ENCODE peak calls at places on chromosome 1, in five cellular contexts. N is stimulated activated CD8-positive, alpha-beta memory T cell treated with anti-CD3 and anti-CD28 coated beads, Interleukin-4, amount 100 ng/mL, for 24 hours; B is psoas muscle; J is Kasumi-1; G is RPMI7951. Z is an unnamed sample.

GRCh38 chr1:104953555-104953954 is 1203.9 kb downstream of the AMY1C start:
- DNase-seq in B (no peak), N (no peak), J (no peak), G (no peak), Z (no peak)

GRCh38 chr1:95584315-95584714 is 350.3 kb downstream of the RWDD3 start:
- DNase-seq in G (no peak), J (no peak), B (no peak), N (no peak), Z (no peak)

GRCh38 chr1:31576201-31576669 is at the start of gene TINAGL1:
- DNase-seq in B (no peak), N (no peak), J (no peak), G (peak), Z (no peak)

GRCh38 chr1:225441314-225442119 is 13.7 kb upstream of the LBR start:
- DNase-seq in B (no peak), G (no peak), N (no peak), J (peak), Z (no peak)

GRCh38 chr1:2644591-2645101 is 11.8 kb upstream of the MMEL1 start:
- DNase-seq in G (no peak), N (no peak), J (no peak), B (peak), Z (no peak)

GRCh38 chr1:226717256-226717909 is 21.7 kb downstream of the ITPKB start:
- DNase-seq in B (no peak), G (peak), N (no peak), J (peak), Z (no peak)

GRCh38 chr1:47469405-47469759 is 31.5 kb downstream of the FOXD2 start:
- DNase-seq in J (no peak), N (no peak), G (no peak), B (no peak), Z (no peak)

GRCh38 chr1:95467036-95467435 is 233.0 kb downstream of the RWDD3 start:
- DNase-seq in N (no peak), J (peak), G (no peak), B (no peak), Z (no peak)

GRCh38 chr1:183584155-183584554 is 6.1 kb downstream of the NCF2 start:
- DNase-seq in N (no peak), B (no peak), G (no peak), J (no peak), Z (no peak)

GRCh38 chr1:112522621-112523020 is 13.9 kb downstream of the WNT2B start:
- DNase-seq in B (no peak), N (no peak), G (peak), J (no peak), Z (peak)

GRCh38 chr1:4468386-4468785 is 186.0 kb upstream of the AJAP1 start:
- DNase-seq in J (no peak), B (no peak), N (no peak), G (no peak), Z (no peak)

GRCh38 chr1:68973459-68974244 is 476.8 kb upstream of the DEPDC1 start:
- DNase-seq in B (no peak), J (no peak), N (no peak), G (no peak), Z (peak)